ENCODE peak calls at places on chromosomes 7 and 10, in four cellular contexts. S is K562, A is SK-N-SH, X is H1. H is an unnamed sample.

GRCh38 chr7:121744319-121744718 is 128.6 kb upstream of the PTPRZ1 start:
- DNase-seq in S (no peak), A (no peak), X (no peak), H (no peak)

GRCh38 chr10:108616559-108617285 is 1306.6 kb downstream of the XPNPEP1 start:
- DNase-seq in S (no peak), A (no peak), X (no peak), H (no peak)

GRCh38 chr10:11667756-11668155 is 56.3 kb upstream of the USP6NL start:
- DNase-seq in S (no peak), A (no peak), X (no peak), H (no peak)

GRCh38 chr10:26540601-26541000 is 102.5 kb downstream of the APBB1IP start:
- DNase-seq in S (no peak), A (no peak), X (no peak), H (peak; percentile 37)

GRCh38 chr7:25615005-25615404 is 386.7 kb upstream of the NPVF start:
- DNase-seq in S (no peak), A (no peak), X (no peak), H (no peak)

GRCh38 chr7:48309720-48310119 is 138.5 kb downstream of the ABCA13 start:
- DNase-seq in S (no peak), A (no peak), X (no peak), H (no peak)

GRCh38 chr10:99318048-99318447 is 11.1 kb upstream of the CNNM1 start:
- DNase-seq in S (no peak), A (no peak), X (no peak), H (no peak)

GRCh38 chr7:20331912-20332317 is 1.2 kb downstream of the ITGB8 start:
- DNase-seq in S (no peak), A (no peak), X (no peak), H (no peak)

GRCh38 chr10:45418859-45419672 is 45.0 kb downstream of the ALOX5 start:
- DNase-seq in S (peak; percentile 8), A (peak; percentile 91), X (peak; percentile 44), H (peak; percentile 51)

GRCh38 chr7:16265863-16266458 is 155.4 kb downstream of the CRPPA start:
- DNase-seq in S (no peak), A (no peak), X (no peak), H (no peak)

GRCh38 chr7:149760538-149760937 is 12.8 kb downstream of the ZNF467 start:
- DNase-seq in S (peak; percentile 36), A (no peak), X (no peak), H (no peak)

GRCh38 chr10:132684164-132684891 is 101.6 kb downstream of the NKX6-2 start:
- DNase-seq in S (no peak), A (no peak), X (no peak), H (peak; percentile 30)

GRCh38 chr7:39894904-39895303 is 55.2 kb upstream of the CDK13 start:
- DNase-seq in S (no peak), A (no peak), X (no peak), H (no peak)

GRCh38 chr7:41567350-41568114 is 135.4 kb downstream of the INHBA start:
- DNase-seq in S (no peak), A (no peak), X (no peak), H (no peak)

GRCh38 chr7:30596721-30597120 is 2.0 kb downstream of the GARS1 start:
- DNase-seq in S (no peak), A (no peak), X (no peak), H (no peak)

GRCh38 chr10:34813626-34814227 is 1.4 kb downstream of the PARD3 start:
- DNase-seq in S (no peak), A (no peak), X (no peak), H (no peak)

GRCh38 chr10:23203369-23204325 is 11.5 kb downstream of the PTF1A start:
- DNase-seq in S (no peak), A (no peak), X (no peak), H (no peak)

GRCh38 chr10:84333864-84334451 is 5.6 kb downstream of the CCSER2 start:
- DNase-seq in S (peak; percentile 36), A (no peak), X (no peak), H (no peak)

GRCh38 chr10:91286572-91286971 is 66.1 kb downstream of the PCGF5 start:
- DNase-seq in S (no peak), A (no peak), X (no peak), H (no peak)

GRCh38 chr7:138866353-138866752 is 68.4 kb upstream of the ATP6V0A4 start:
- DNase-seq in S (no peak), A (no peak), X (no peak), H (no peak)

GRCh38 chr10:10259013-10259412 is 758.7 kb upstream of the CELF2 start:
- DNase-seq in S (no peak), A (no peak), X (no peak), H (no peak)

GRCh38 chr10:75108684-75109458 is 2.6 kb upstream of the SAMD8 start:
- DNase-seq in S (peak; percentile 84), A (peak; percentile 83), X (peak; percentile 27), H (no peak)

GRCh38 chr7:158609313-158609974 is 21.8 kb upstream of the PTPRN2 start:
- DNase-seq in S (peak; percentile 42), A (no peak), X (no peak), H (no peak)

GRCh38 chr10:1381339-1381738 is 325.2 kb downstream of the WDR37 start:
- DNase-seq in S (no peak), A (no peak), X (no peak), H (no peak)

GRCh38 chr7:17056491-17057142 is 174.8 kb upstream of the AGR3 start:
- DNase-seq in S (no peak), A (no peak), X (no peak), H (no peak)

GRCh38 chr10:131077031-131077430 is 234.5 kb downstream of the TCERG1L start:
- DNase-seq in S (no peak), A (no peak), X (no peak), H (no peak)

GRCh38 chr7:21393937-21394336 is 33.9 kb upstream of the SP4 start:
- DNase-seq in S (no peak), A (no peak), X (no peak), H (no peak)

GRCh38 chr10:65415318-65415717 is 1510.5 kb upstream of the LRRTM3 start:
- DNase-seq in S (no peak), A (no peak), X (no peak), H (no peak)

GRCh38 chr7:150769768-150770167 is 30.4 kb downstream of the TMEM176B start:
- DNase-seq in S (no peak), A (no peak), X (no peak), H (no peak)
- TF ChIP-seq CTCF in S (no peak), A (no peak), X (no peak), H (no peak)

DNA sequence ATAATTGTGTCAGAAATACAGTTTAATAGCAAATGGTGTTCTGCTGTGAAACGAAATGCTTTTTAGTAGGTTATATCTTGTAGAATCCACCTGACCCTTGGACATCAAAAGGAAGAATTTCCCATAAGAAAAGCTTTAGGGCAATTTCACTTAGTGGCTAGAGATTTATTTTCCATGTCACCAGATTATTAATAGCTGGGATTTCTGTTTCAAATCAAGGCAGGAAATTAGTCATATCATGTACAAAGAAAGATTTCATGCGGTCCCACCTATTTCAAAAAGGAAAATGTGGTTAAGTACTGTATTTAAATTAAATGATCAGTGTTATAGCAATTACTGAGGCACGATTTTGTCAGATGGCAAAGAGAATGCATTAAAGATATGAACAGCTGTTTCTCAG is 96.3 kb downstream of the NPTX2 start:
- DNase-seq in S (no peak), A (no peak), X (no peak), H (no peak)
- TF ChIP-seq NRF1 in S (no peak), A (no peak), X (no peak), H (no peak)

GRCh38 chr10:124306922-124307371 is 111.8 kb downstream of the OAT start:
- DNase-seq in S (no peak), A (no peak), X (no peak), H (no peak)
- TF ChIP-seq EP300 in S (no peak), A (no peak), X (no peak), H (no peak)

DNA sequence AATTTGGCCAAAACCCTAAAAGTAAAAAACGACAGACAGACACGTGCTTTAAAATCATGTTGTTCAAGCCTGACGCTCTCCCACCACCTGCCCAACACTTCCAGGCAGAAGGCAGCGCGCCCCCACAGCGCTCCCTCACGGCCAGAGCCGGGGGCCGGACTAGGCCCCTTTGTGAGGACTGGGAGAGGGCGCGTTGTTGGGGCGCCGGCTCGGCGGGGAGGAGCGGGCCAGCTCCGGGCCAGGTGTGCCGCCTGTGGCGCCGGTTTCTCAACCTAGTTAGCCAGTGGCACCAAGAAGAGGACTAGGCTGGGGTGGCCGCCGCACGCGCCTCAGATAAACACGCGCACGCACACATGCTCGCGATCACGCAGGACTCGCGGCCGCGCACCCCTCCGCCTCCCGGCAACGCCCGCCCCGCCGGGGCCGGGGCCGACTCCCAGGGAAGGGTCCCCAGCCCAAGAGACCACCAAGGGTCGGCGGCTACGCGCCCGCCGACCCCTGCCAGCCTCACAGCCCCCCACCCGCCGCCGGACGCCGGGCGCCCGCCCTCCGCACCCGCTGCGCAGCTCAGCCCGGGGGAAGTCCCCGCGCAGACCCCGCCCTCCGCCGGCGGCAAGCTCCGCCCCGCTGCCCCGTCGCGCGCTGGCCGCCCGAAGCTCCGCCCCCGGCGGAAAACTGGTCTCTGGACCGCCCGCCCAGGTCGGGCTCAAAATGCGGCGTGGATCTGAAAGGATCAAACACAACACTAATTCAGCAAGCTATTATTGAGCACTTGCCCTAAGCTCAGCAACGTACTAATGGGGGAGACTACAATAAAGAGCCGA is at the start of gene IMMP2L:
- DNase-seq in S (peak; percentile 100), A (peak; percentile 99), X (peak; percentile 62), H (peak; percentile 46)
- TF ChIP-seq CTCF in S (peak; percentile 87), A (peak; percentile 59), X (peak; percentile 35), H (peak; percentile 51)

GRCh38 chr7:99498546-99498944 is 1.5 kb downstream of the ZNF394 start:
- DNase-seq in S (no peak), A (peak; percentile 32), X (no peak), H (no peak)
- TF ChIP-seq NRF1 in S (peak; percentile 49), A (no peak), X (no peak), H (no peak)

GRCh38 chr10:111482074-111482350 is 405.2 kb downstream of the ADRA2A start:
- DNase-seq in S (no peak), A (no peak), X (no peak), H (no peak)

GRCh38 chr10:111486346-111486745 is 409.5 kb downstream of the ADRA2A start:
- DNase-seq in S (no peak), A (no peak), X (no peak), H (no peak)

GRCh38 chr10:111479966-111480365 is 403.1 kb downstream of the ADRA2A start:
- DNase-seq in S (no peak), A (no peak), X (no peak), H (no peak)

GRCh38 chr10:111481271-111482073 is 404.6 kb downstream of the ADRA2A start:
- DNase-seq in S (no peak), A (no peak), X (no peak), H (no peak)

DNA sequence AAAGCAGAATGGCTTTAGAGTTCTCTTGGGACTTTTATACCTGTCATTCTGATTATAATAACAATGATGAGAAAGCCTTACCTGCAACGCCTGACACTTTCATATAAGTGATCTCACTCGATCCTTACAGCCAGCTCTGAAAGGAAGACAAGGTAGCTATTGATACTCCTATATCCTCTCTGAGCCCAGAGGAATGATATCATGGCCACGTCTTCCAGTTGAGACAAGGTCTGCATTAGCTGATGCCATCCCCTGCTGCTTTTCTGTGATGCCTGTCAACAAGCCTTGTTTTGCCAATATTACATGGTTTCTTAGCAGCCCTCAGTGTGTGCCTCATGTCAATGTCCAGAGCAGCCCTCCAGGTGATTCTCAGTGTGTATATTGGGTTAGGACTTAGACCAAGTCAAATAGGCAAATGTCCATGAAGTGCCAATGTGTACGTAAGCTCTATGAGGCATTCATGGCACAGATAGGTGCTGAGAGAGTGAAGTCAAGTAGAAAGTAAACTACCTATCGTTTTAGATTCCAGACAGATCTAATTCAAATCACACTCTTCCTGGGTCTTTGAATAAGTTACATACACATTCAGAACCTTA is 405.9 kb downstream of the ADRA2A start:
- DNase-seq in S (no peak), A (no peak), X (no peak), H (no peak)
- TF ChIP-seq EP300 in S (no peak), A (no peak), X (no peak), H (no peak)

GRCh38 chr7:23533160-23533559 is 1.4 kb upstream of the TRA2A start:
- DNase-seq in S (peak; percentile 38), A (no peak), X (no peak), H (no peak)
- TF ChIP-seq CTCF in S (no peak), A (peak; percentile 47), X (no peak), H (no peak)